ENCODE peak calls at places on chromosomes 16 and 17, in five cellular contexts. C is lower lobe of right lung, K is pancreas, M is AG04450, D is neural progenitor cell. U is an unnamed sample.

GRCh38 chr16:1543085-1543896 is 9.8 kb downstream of the TMEM204 start:
- DNase-seq in C (peak; percentile 80), K (no peak), M (no peak), D (peak; percentile 17), U (peak; percentile 89)

GRCh38 chr16:60166111-60166510 is 1432.0 kb upstream of the GOT2 start:
- DNase-seq in C (no peak), K (no peak), M (no peak), D (no peak), U (no peak)

GRCh38 chr16:56011808-56012478 is 136.8 kb upstream of the CES5A start:
- DNase-seq in C (no peak), K (no peak), M (no peak), D (no peak), U (no peak)

GRCh38 chr17:63171428-63172205 is 205.6 kb downstream of the TANC2 start:
- DNase-seq in C (no peak), K (no peak), M (no peak), D (no peak), U (no peak)

GRCh38 chr16:23994615-23995014 is 158.8 kb downstream of the PRKCB start:
- DNase-seq in C (no peak), K (no peak), M (no peak), D (no peak), U (no peak)

GRCh38 chr16:79049040-79049439 is 551.5 kb downstream of the MAF start:
- DNase-seq in C (no peak), K (no peak), M (no peak), D (no peak), U (no peak)

GRCh38 chr17:54937018-54937417 is 31.4 kb downstream of the COX11 start:
- DNase-seq in C (no peak), K (no peak), M (no peak), D (no peak), U (no peak)

GRCh38 chr17:40879026-40879425 is 6.0 kb downstream of the KRT20 start:
- DNase-seq in C (no peak), K (no peak), M (no peak), D (no peak), U (no peak)

GRCh38 chr17:75511610-75512575 is 3.4 kb downstream of the CASKIN2 start:
- DNase-seq in C (peak; percentile 85), K (peak; percentile 67), M (no peak), D (no peak), U (peak; percentile 81)

GRCh38 chr16:1078579-1079021 is 6.1 kb downstream of the SSTR5 start:
- DNase-seq in C (no peak), K (peak; percentile 91), M (no peak), D (no peak), U (no peak)

GRCh38 chr17:12097326-12097725 is 76.6 kb downstream of the MAP2K4 start:
- DNase-seq in C (no peak), K (no peak), M (no peak), D (no peak), U (no peak)

GRCh38 chr17:39306028-39306427 is 80.3 kb upstream of the STAC2 start:
- DNase-seq in C (no peak), K (no peak), M (no peak), D (peak; percentile 29), U (no peak)

GRCh38 chr17:82924812-82925211 is 85.0 kb upstream of the ZNF750 start:
- DNase-seq in C (peak; percentile 40), K (no peak), M (no peak), D (no peak), U (peak; percentile 54)

GRCh38 chr16:84048871-84049270 is 6.3 kb upstream of the SLC38A8 start:
- DNase-seq in C (no peak), K (peak; percentile 31), M (no peak), D (no peak), U (no peak)

GRCh38 chr16:87930456-87930855 is 5.9 kb downstream of the CA5A start:
- DNase-seq in C (no peak), K (peak; percentile 17), M (no peak), D (no peak), U (no peak)

GRCh38 chr16:68369697-68370096 is 58.9 kb downstream of the PRMT7 start:
- DNase-seq in C (peak; percentile 46), K (no peak), M (no peak), D (no peak), U (peak; percentile 72)

GRCh38 chr16:528111-529011 is 849 bp downstream of the CAPN15 start:
- DNase-seq in C (no peak), K (peak; percentile 57), M (no peak), D (peak; percentile 62), U (no peak)

GRCh38 chr17:79010304-79010646 is 711 bp upstream of the CANT1 start:
- DNase-seq in C (no peak), K (no peak), M (no peak), D (no peak), U (no peak)

GRCh38 chr16:67451704-67452435 is 20.9 kb downstream of the HSD11B2 start:
- DNase-seq in C (no peak), K (peak; percentile 72), M (no peak), D (no peak), U (no peak)

GRCh38 chr16:86866986-86867722 is 288.8 kb downstream of the FOXL1 start:
- DNase-seq in C (no peak), K (no peak), M (no peak), D (no peak), U (no peak)

GRCh38 chr17:75244133-75244866 is 17.1 kb downstream of the GGA3 start:
- DNase-seq in C (no peak), K (no peak), M (no peak), D (no peak), U (no peak)

GRCh38 chr17:14748036-14748715 is 447.3 kb downstream of the HS3ST3B1 start:
- DNase-seq in C (peak; percentile 67), K (no peak), M (no peak), D (no peak), U (peak; percentile 71)

GRCh38 chr17:38871247-38871991 is 1.6 kb downstream of the LASP1 start:
- DNase-seq in C (peak; percentile 78), K (peak; percentile 87), M (no peak), D (peak; percentile 17), U (peak; percentile 85)

GRCh38 chr16:48420437-48420836 is 35.2 kb upstream of the SIAH1 start:
- DNase-seq in C (no peak), K (no peak), M (no peak), D (no peak), U (no peak)

GRCh38 chr16:21263640-21264211 is 14.4 kb downstream of the CRYM start:
- DNase-seq in C (no peak), K (no peak), M (peak; percentile 2), D (peak; percentile 24), U (no peak)

GRCh38 chr16:86396918-86397317 is 113.4 kb upstream of the FOXF1 start:
- DNase-seq in C (no peak), K (no peak), M (peak; percentile 88), D (no peak), U (no peak)

DNA sequence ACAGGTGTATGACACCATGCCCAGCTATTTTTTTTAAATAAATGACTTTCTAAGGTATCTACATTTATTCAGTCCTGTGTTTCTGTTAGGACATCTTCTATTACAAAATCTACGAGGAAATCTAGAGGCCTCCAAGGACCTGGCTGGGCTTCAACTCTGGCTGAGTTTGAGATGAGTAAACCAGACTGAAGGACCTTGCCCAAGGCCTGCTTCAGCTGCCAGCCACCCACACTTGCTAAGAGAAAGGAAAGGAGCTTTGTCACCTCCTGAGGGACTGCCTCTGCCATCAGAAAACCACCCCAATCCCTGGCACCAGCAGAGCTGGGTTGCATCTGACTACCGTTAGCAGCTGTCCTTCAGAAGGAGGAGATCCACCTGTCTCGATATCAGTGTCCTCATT is 1.3 kb upstream of the MYO1D start:
- DNase-seq in C (peak; percentile 75), K (peak; percentile 44), M (no peak), D (no peak), U (no peak)
- H3K27ac ChIP-seq in C (no peak overlapping the region), K (no peak overlapping the region), M (no peak overlapping the region), D (no peak overlapping the region), U (no peak overlapping the region)

DNA sequence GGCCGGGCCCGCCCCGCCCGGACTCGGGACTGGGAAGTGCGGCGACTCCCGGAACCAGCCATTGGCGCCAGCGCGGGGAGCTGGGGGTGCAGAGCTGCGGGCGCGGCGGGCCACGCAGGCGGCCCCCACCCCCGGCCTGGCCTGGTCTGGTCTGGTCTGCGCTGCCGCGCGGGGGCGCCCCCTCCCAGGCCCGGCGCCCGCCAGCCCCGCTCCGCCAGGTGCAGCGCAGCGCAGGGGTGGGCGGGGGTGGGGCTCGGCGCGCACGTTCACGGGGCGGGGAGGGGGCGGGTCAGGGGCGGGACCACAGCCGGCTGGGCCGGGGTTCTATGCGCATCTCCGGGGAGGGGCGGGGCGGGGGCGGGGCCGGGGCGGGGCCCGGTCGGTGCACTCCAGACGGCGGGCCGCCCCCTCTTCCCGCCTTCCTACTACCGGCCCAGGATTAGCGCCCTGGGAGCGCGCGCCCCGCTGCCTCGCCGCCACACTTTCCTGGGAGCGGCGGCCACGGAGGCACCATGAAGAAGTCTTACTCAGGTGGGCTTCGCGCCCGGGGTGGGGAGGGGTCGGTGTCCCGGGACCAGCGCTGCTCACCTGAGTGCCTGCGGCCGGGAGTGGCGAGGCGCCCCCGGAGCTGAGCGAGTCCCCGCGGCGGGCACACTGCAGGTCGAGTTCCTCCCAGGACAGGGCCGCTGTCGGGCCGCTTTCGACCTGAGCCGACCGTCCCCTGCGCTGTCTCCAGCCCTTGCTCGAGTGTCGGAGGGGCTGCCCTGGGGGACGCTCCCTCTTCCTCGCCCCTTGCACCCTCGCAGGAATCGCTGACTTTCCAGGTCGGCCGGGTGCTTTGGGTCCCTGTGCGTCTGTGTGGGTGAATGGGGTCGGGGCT is 140.5 kb downstream of the SEC14L1 start:
- DNase-seq in C (peak; percentile 77), K (peak; percentile 77), M (no peak), D (peak; percentile 88), U (peak; percentile 57)
- TF ChIP-seq CTCF in C (no peak), K (no peak), M (no peak), D (peak; percentile 40), U (no peak)

DNA sequence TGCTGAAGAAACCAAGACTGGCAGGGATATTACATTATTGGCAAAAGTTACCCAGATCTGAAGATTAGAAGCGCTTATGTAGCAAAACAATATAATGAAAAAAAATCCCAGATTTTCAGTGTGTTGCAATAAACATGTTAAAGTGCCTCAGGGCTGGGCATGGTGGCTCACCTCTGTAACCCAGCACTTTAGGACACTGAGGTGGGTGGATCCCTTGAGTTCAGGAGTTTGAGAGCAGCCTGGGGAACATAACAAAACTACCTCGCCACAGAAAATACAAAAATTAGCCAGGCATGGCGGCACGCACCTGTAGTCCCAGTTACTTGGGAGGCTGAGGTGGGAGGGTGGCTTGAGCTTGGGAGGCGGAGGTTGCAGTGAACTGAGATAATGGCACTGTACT is 6.8 kb downstream of the ZNF207 start:
- DNase-seq in C (no peak), K (no peak), M (no peak), D (no peak), U (no peak)
- H3K27ac ChIP-seq in C (no peak overlapping the region), K (no peak overlapping the region), M (no peak overlapping the region), D (no peak overlapping the region), U (no peak overlapping the region)

DNA sequence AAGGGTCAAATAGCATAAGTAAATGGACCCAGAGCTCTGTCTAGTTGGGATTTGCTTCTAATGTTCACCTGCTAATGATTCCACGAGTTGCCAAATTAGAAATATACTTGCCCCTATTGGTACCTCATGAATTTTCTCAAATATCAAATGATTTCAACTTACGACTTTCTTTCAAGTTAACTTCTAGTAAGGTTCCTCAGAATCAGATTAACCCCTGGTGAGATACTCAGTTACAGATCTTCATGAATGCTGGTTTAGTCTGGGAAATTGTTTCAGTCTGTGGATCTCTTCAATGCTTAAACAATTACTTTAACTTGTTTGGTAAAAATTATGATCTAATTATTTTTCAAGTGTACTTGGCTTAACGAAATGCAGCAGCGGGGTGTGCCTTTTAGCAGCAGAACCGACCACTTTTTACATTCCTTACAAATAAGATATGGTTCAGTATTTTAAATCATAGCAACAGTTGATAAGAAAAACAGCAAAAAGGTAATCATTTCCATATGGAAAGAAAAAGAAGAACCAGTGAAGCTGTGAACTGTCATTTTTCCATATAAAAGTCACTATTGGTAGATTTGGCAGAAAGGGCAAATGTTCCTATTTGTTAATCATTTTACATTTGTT is 34.5 kb downstream of the TUBD1 start:
- DNase-seq in C (no peak), K (no peak), M (no peak), D (no peak), U (peak; percentile 4)
- TF ChIP-seq CTCF in C (no peak), K (no peak), M (no peak), D (no peak), U (no peak)

GRCh38 chr17:2137342-2138098 is 82.6 kb downstream of the HIC1 start:
- DNase-seq in C (no peak), K (peak; percentile 33), M (no peak), D (peak; percentile 84), U (no peak)
- H3K27ac ChIP-seq in C (peak overlapping the region; percentile 56), K (no peak overlapping the region), M (peak overlapping the region; percentile 65), D (no peak overlapping the region), U (peak overlapping the region; percentile 67)